ENCODE peak calls at places on chromosomes 16 and 17, in ten cellular contexts. W is neural progenitor cell, U is GM23248, A is H9, K is HepG2, E is HCT116, L is PC-3, Y is A549, F is PC-9, R is keratinocyte. M is an unnamed sample. For H3K4me1, the result is how much of the 10 kb centered on the place peaks cover.

GRCh38 chr17:40791808-40792436 is 7.8 kb downstream of the KRT28 start:
- DNase-seq in W (peak), U (peak), A (no peak), K (peak), E (peak), L (peak), Y (peak), F (no peak), R (no peak), M (peak)

GRCh38 chr17:207775-208174 is 26.3 kb upstream of the DOC2B start:
- DNase-seq in W (no peak), U (no peak), A (no peak), K (no peak), E (no peak), L (no peak), Y (no peak), F (no peak), R (no peak), M (no peak)

GRCh38 chr17:35257080-35257701 is 14.3 kb downstream of the SLFN5 start:
- DNase-seq in W (no peak), U (no peak), A (no peak), K (peak), E (peak), L (peak), Y (peak), F (peak), R (no peak), M (no peak)

GRCh38 chr17:17624776-17625175 is 33.3 kb upstream of the PEMT start:
- DNase-seq in W (no peak), U (no peak), A (no peak), K (no peak), E (no peak), L (no peak), Y (no peak), F (no peak), R (no peak), M (no peak)

GRCh38 chr17:15154618-15155017 is 110.5 kb downstream of the PMP22 start:
- DNase-seq in W (no peak), U (peak), A (no peak), K (no peak), E (no peak), L (no peak), Y (no peak), F (no peak), R (no peak), M (no peak)

GRCh38 chr17:57919912-57920311 is 35.3 kb downstream of the CUEDC1 start:
- DNase-seq in W (peak), U (no peak), A (no peak), K (no peak), E (no peak), L (no peak), Y (no peak), F (no peak), R (no peak), M (no peak)

GRCh38 chr16:30030841-30031413 is at the start of gene TLCD3B:
- DNase-seq in W (peak), U (peak), A (peak), K (no peak), E (no peak), L (no peak), Y (no peak), F (no peak), R (no peak), M (peak)

GRCh38 chr17:40450175-40450574 is 6.9 kb downstream of the IGFBP4 start:
- DNase-seq in W (peak), U (peak), A (peak), K (peak), E (peak), L (peak), Y (peak), F (peak), R (no peak), M (peak)

GRCh38 chr17:80785477-80786178 is 206.0 kb upstream of the CHMP6 start:
- DNase-seq in W (no peak), U (no peak), A (peak), K (no peak), E (no peak), L (no peak), Y (no peak), F (no peak), R (no peak), M (no peak)
- H3K4me1 ChIP-seq in W (under half), U (under half), A (under half), K (under half), E (half or more), L (under half), Y (under half), F (under half), R (under half), M (under half)

DNA sequence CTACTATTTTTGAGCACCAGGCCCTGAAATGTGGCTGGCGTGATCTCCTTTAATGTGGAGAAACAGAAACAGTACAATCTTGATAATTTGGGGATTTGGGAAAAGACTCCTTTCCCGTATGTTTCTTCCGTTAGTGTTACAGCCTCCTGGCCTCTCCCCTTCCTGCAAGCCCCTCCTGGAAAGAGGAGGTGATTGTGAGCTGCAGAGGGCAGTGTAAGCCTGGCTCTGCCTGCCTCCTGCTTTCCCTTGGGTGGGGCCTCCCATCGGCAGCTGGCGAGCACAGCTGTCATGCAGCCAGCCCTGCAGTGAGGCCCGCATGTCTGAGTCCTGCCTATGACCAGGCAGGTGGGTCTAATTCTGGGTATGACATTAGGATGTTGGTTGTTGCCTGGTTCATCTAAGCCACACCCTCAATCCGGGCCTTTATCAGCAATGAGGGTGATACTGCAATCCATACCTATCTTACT is 48.7 kb upstream of the WSB1 start:
- DNase-seq in W (peak), U (peak), A (peak), K (peak), E (peak), L (peak), Y (peak), F (peak), R (peak), M (peak)
- H3K4me2 ChIP-seq in W (no peak), U (peak), A (no peak), K (peak), E (peak), L (peak), Y (peak), F (peak), R (peak), M (no peak)

GRCh38 chr16:85555549-85556455 is 57.3 kb upstream of the GSE1 start:
- DNase-seq in W (no peak), U (peak), A (peak), K (peak), E (no peak), L (no peak), Y (peak), F (no peak), R (no peak), M (peak)

GRCh38 chr16:85554791-85555548 is 58.2 kb upstream of the GSE1 start:
- DNase-seq in W (peak), U (peak), A (no peak), K (no peak), E (no peak), L (peak), Y (peak), F (peak), R (no peak), M (peak)

GRCh38 chr16:85556456-85557082 is 56.6 kb upstream of the GSE1 start:
- DNase-seq in W (peak), U (peak), A (peak), K (no peak), E (no peak), L (peak), Y (peak), F (peak), R (no peak), M (peak)

GRCh38 chr16:85557976-85558589 is 55.0 kb upstream of the GSE1 start:
- DNase-seq in W (no peak), U (no peak), A (no peak), K (no peak), E (no peak), L (peak), Y (no peak), F (peak), R (no peak), M (peak)

GRCh38 chr16:85557083-85557975 is 55.8 kb upstream of the GSE1 start:
- DNase-seq in W (peak), U (peak), A (no peak), K (peak), E (no peak), L (peak), Y (peak), F (peak), R (no peak), M (no peak)
- H3K4me1 ChIP-seq in W (under half), U (under half), A (under half), K (half or more), E (half or more), L (under half), Y (under half), F (under half), R (under half), M (under half)

DNA sequence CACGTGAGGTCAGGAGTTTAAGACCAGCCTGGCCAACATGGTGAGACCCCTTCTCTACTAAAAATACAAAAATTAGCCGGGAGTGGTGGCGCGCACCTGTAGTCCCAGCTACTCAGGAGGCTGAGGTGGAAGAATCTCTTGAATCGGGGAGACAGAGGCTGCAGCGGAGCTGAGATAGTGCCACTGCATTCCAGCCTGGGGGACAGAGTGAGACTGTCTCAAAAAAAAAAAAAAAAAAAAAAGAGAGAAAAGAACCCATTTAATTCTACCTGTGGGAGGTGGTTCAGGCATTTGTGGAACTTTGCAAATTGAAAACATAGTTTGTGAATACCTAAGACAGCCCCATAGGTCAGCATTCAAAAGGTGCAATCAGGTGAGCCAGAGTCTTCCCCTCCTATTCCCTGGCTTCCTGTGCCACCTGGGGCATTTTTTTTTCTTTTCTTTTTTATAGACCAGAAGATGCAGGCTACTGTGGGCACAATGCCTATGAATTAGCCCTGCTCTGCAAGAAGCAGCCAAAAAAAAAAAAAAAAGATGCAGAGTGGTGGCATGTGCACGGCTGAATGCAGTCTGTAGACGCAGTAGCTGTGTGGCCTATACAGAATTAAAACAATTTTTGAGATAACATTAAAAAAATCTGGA is 9.1 kb upstream of the SOCS3 start:
- DNase-seq in W (no peak), U (no peak), A (peak), K (no peak), E (no peak), L (no peak), Y (no peak), F (no peak), R (no peak), M (peak)
- H3K4me2 ChIP-seq in W (no peak), U (no peak), A (no peak), K (no peak), E (no peak), L (no peak), Y (no peak), F (no peak), R (no peak), M (no peak)

DNA sequence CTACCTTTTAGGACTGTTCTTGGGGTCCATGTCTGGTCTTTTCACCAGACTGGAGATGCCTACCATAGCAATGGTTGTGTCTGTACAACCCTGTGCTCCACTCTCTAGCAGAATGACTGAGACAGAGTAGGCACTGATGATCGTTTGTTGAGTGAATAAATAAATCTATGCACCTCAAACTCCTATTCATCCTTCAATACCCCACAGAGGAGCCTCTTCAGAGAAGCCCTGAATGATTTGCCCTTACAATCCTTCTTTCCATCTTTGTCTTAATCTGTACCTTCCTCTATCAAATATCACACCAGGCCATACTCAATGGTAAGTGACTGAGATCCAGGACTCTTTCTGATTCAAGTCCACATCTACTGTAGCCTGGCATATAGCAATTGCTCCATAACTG is 23.3 kb downstream of the PIMREG start:
- DNase-seq in W (no peak), U (no peak), A (no peak), K (no peak), E (no peak), L (no peak), Y (no peak), F (no peak), R (no peak), M (no peak)
- H3K4me1 ChIP-seq in W (under half), U (under half), A (under half), K (under half), E (under half), L (under half), Y (under half), F (under half), R (under half), M (under half)

DNA sequence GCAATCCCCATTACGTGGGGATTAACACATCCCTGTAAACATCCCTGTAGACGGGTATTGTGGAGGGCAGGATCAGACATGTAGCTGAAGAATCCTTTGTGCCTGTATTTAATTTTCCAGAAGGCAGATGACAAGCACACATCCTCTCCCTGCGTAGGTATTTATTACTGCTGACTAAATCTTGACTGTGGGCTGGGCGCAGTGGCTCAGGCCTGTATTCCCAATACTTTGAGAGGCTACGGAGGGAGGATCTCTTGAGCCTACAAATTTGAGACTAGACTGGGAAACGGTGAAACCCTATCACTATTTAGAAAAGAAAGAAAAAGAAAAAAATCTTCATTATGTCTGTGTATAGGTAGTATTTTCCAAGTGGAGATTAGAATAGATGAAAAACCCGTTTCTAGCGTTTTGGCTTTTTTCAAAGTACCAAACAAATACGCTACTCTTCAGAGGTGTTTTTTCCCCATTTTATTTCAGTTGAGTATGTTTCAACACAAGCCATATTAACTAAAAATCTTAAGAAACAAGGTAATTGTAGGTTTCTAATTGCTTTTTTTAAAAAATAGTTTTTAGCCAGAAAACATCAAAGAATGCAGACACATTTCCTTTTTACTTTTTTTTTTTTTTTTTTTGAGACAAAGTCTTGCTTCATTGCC is 1.5 kb upstream of the MARF1 start:
- DNase-seq in W (peak), U (peak), A (no peak), K (peak), E (peak), L (peak), Y (peak), F (no peak), R (peak), M (peak)
- H3K4me2 ChIP-seq in W (peak), U (peak), A (no peak), K (peak), E (peak), L (peak), Y (peak), F (peak), R (peak), M (no peak)

GRCh38 chr16:87849419-87850008 is 19.8 kb downstream of the SLC7A5 start:
- DNase-seq in W (no peak), U (no peak), A (no peak), K (no peak), E (no peak), L (no peak), Y (no peak), F (no peak), R (no peak), M (no peak)
- H3K4me1 ChIP-seq in W (under half), U (under half), A (under half), K (half or more), E (under half), L (under half), Y (half or more), F (under half), R (under half), M (under half)

M was measured in mesendoderm.